ENCODE peak calls at places on chromosomes 4 and X, in nine cellular contexts. A is AG08395; G is PC-3; J is LoVo; N is H4; B is HL-60; U is GDM1; D is CD4-positive, alpha-beta memory T cell; Y is RPMI8226. M is an unnamed sample.

GRCh38 chr4:105140684-105141490 is 5.8 kb upstream of the TET2 start:
- DNase-seq in A (peak; percentile 32), G (peak; percentile 47), J (no peak), N (no peak), B (no peak), U (no peak), D (peak; percentile 60), Y (peak; percentile 45), M (no peak)

GRCh38 chr4:51835854-51836253 is 7.1 kb upstream of the DCUN1D4 start:
- DNase-seq in A (no peak), G (no peak), J (no peak), N (no peak), B (no peak), U (no peak), D (no peak), Y (no peak), M (no peak)

GRCh38 chr4:95510877-95511276 is 37.9 kb downstream of the UNC5C start:
- DNase-seq in A (no peak), G (peak; percentile 11), J (no peak), N (no peak), B (no peak), U (no peak), D (no peak), Y (no peak), M (no peak)

GRCh38 chr4:125547842-125548241 is 233.1 kb downstream of the FAT4 start:
- DNase-seq in A (no peak), G (no peak), J (no peak), N (no peak), B (no peak), U (no peak), D (no peak), Y (no peak), M (no peak)

GRCh38 chr4:134089885-134090284 is 111.7 kb downstream of the PABPC4L start:
- DNase-seq in A (no peak), G (no peak), J (no peak), N (no peak), B (no peak), U (no peak), D (no peak), Y (no peak), M (no peak)

GRCh38 chr4:25283948-25284347 is 28.6 kb upstream of the ZCCHC4 start:
- DNase-seq in A (no peak), G (peak; percentile 75), J (no peak), N (no peak), B (no peak), U (no peak), D (no peak), Y (no peak), M (no peak)

GRCh38 chr4:150648123-150648522 is 66.2 kb downstream of the MAB21L2 start:
- DNase-seq in A (no peak), G (no peak), J (no peak), N (no peak), B (no peak), U (no peak), D (no peak), Y (no peak), M (no peak)

GRCh38 chr4:154030152-154030551 is 241.3 kb upstream of the SFRP2 start:
- DNase-seq in A (no peak), G (no peak), J (no peak), N (no peak), B (no peak), U (no peak), D (no peak), Y (no peak), M (no peak)

GRCh38 chr4:177008071-177008835 is 215.5 kb upstream of the VEGFC start:
- DNase-seq in A (peak; percentile 40), G (peak; percentile 72), J (no peak), N (no peak), B (no peak), U (no peak), D (no peak), Y (no peak), M (no peak)

GRCh38 chr4:118410143-118410542 is 57.3 kb upstream of the PRSS12 start:
- DNase-seq in A (no peak), G (peak; percentile 29), J (no peak), N (no peak), B (no peak), U (no peak), D (no peak), Y (no peak), M (no peak)

GRCh38 chr4:6701371-6701770 is 7.7 kb downstream of the S100P start:
- DNase-seq in A (no peak), G (peak; percentile 30), J (no peak), N (no peak), B (no peak), U (no peak), D (no peak), Y (no peak), M (no peak)

GRCh38 chr4:140426610-140427103 is 791 bp downstream of the CLGN start:
- DNase-seq in A (no peak), G (peak; percentile 7), J (no peak), N (no peak), B (no peak), U (no peak), D (no peak), Y (no peak), M (no peak)

GRCh38 chr4:24262616-24263015 is 321.7 kb downstream of the DHX15 start:
- DNase-seq in A (peak; percentile 6), G (no peak), J (no peak), N (peak; percentile 66), B (no peak), U (no peak), D (no peak), Y (no peak), M (no peak)

GRCh38 chr4:40301592-40301991 is 33.5 kb upstream of the CHRNA9 start:
- DNase-seq in A (no peak), G (no peak), J (no peak), N (no peak), B (no peak), U (no peak), D (peak; percentile 88), Y (peak; percentile 90), M (no peak)

GRCh38 chr4:28686618-28687017 is 1826.0 kb downstream of the STIM2 start:
- DNase-seq in A (peak; percentile 13), G (peak; percentile 60), J (no peak), N (peak; percentile 76), B (peak; percentile 1), U (no peak), D (no peak), Y (peak; percentile 18), M (no peak)

GRCh38 chrX:50913520-50913919 is 3.0 kb downstream of the BMP15 start:
- DNase-seq in A (no peak), G (no peak), J (no peak), N (no peak), B (no peak), U (no peak), D (no peak), Y (no peak), M (no peak)

GRCh38 chr4:48141048-48141447 is 7.0 kb upstream of the TXK start:
- DNase-seq in A (peak; percentile 73), G (peak; percentile 66), J (peak; percentile 43), N (peak; percentile 43), B (no peak), U (no peak), D (peak; percentile 52), Y (peak; percentile 11), M (no peak)

GRCh38 chr4:42560465-42560864 is 96.4 kb downstream of the ATP8A1 start:
- DNase-seq in A (no peak), G (no peak), J (no peak), N (no peak), B (no peak), U (no peak), D (no peak), Y (no peak), M (no peak)

GRCh38 chr4:102684605-102685052 is 76.1 kb downstream of the MANBA start:
- DNase-seq in A (no peak), G (peak; percentile 55), J (no peak), N (peak; percentile 12), B (no peak), U (no peak), D (no peak), Y (peak; percentile 4), M (no peak)

GRCh38 chr4:123776267-123776666 is 379.7 kb downstream of the SPRY1 start:
- DNase-seq in A (no peak), G (no peak), J (no peak), N (no peak), B (no peak), U (no peak), D (no peak), Y (no peak), M (no peak)

GRCh38 chr4:103915224-103915869 is 195.6 kb upstream of the TACR3 start:
- DNase-seq in A (peak; percentile 11), G (peak; percentile 25), J (peak; percentile 35), N (peak; percentile 29), B (no peak), U (no peak), D (no peak), Y (peak; percentile 3), M (no peak)

GRCh38 chrX:75107863-75108509 is 48.1 kb downstream of the ABCB7 start:
- DNase-seq in A (no peak), G (no peak), J (no peak), N (no peak), B (no peak), U (no peak), D (no peak), Y (no peak), M (no peak)

GRCh38 chrX:110915120-110915519 is 119.5 kb upstream of the CHRDL1 start:
- DNase-seq in A (peak; percentile 44), G (no peak), J (no peak), N (peak; percentile 73), B (no peak), U (no peak), D (no peak), Y (no peak), M (no peak)

GRCh38 chr4:87304659-87305277 is 17.9 kb downstream of the HSD17B13 start:
- DNase-seq in A (no peak), G (peak; percentile 73), J (peak; percentile 42), N (peak; percentile 84), B (no peak), U (no peak), D (no peak), Y (no peak), M (no peak)

GRCh38 chr4:45064741-45065140 is 338.4 kb upstream of the GNPDA2 start:
- DNase-seq in A (no peak), G (no peak), J (no peak), N (no peak), B (no peak), U (no peak), D (no peak), Y (no peak), M (no peak)